ENCODE peak calls at places on chromosomes 11 and 22, in nine cellular contexts. R is lower lobe of right lung, D is IMR-90, K is testis, S is cardiac muscle cell, J is heart right ventricle, T is fibroblast of lung, H is body of pancreas, Q is hepatocyte. O is an unnamed sample.

GRCh38 chr11:96045622-96046456 is 121.9 kb upstream of the MTMR2 start:
- DNase-seq in R (no peak), D (peak; percentile 63), K (peak; percentile 46), S (peak; percentile 88), J (peak; percentile 23), T (peak; percentile 69), H (peak; percentile 50), Q (peak; percentile 74), O (no peak)

GRCh38 chr11:125110506-125110905 is 920 bp downstream of the TMEM218 start:
- DNase-seq in R (no peak), D (no peak), K (no peak), S (no peak), J (no peak), T (no peak), H (no peak), Q (no peak), O (no peak)

GRCh38 chr11:61571869-61572268 is 9.0 kb downstream of the SYT7 start:
- DNase-seq in R (no peak), D (no peak), K (no peak), S (no peak), J (no peak), T (no peak), H (no peak), Q (no peak), O (no peak)

GRCh38 chr22:44329179-44329796 is 16.5 kb upstream of the SHISAL1 start:
- DNase-seq in R (no peak), D (peak; percentile 27), K (no peak), S (no peak), J (no peak), T (no peak), H (no peak), Q (no peak), O (peak; percentile 46)

GRCh38 chr22:48112687-48113521 is 1350.5 kb downstream of the TBC1D22A start:
- DNase-seq in R (no peak), D (no peak), K (no peak), S (no peak), J (no peak), T (no peak), H (no peak), Q (no peak), O (no peak)

GRCh38 chr11:87356428-87356827 is 318.7 kb downstream of the TMEM135 start:
- DNase-seq in R (no peak), D (no peak), K (no peak), S (no peak), J (no peak), T (no peak), H (no peak), Q (no peak), O (no peak)

GRCh38 chr22:19782533-19782932 is 22.0 kb downstream of the TBX1 start:
- DNase-seq in R (no peak), D (no peak), K (no peak), S (no peak), J (no peak), T (no peak), H (no peak), Q (no peak), O (no peak)

GRCh38 chr11:17343907-17344306 is 7.7 kb upstream of the NCR3LG1 start:
- DNase-seq in R (no peak), D (peak; percentile 87), K (no peak), S (peak; percentile 85), J (no peak), T (peak; percentile 81), H (no peak), Q (peak; percentile 31), O (no peak)

GRCh38 chr11:133082453-133082781 is 449.9 kb downstream of the OPCML start:
- DNase-seq in R (peak; percentile 60), D (no peak), K (peak; percentile 66), S (peak; percentile 7), J (peak; percentile 35), T (no peak), H (peak; percentile 44), Q (peak; percentile 76), O (peak; percentile 67)

GRCh38 chr11:119795231-119795630 is 66.2 kb upstream of the NECTIN1 start:
- DNase-seq in R (no peak), D (peak; percentile 77), K (no peak), S (peak; percentile 68), J (no peak), T (peak; percentile 5), H (no peak), Q (peak; percentile 69), O (no peak)

GRCh38 chr11:116309446-116309845 is 463.3 kb downstream of the BUD13 start:
- DNase-seq in R (no peak), D (no peak), K (no peak), S (no peak), J (no peak), T (no peak), H (no peak), Q (no peak), O (no peak)

GRCh38 chr11:73566422-73566821 is 31.5 kb downstream of the FAM168A start:
- DNase-seq in R (no peak), D (peak; percentile 59), K (no peak), S (peak; percentile 11), J (no peak), T (no peak), H (no peak), Q (no peak), O (no peak)

GRCh38 chr11:17822021-17822781 is 87.6 kb downstream of the KCNC1 start:
- DNase-seq in R (no peak), D (peak; percentile 82), K (no peak), S (peak; percentile 83), J (no peak), T (peak; percentile 90), H (no peak), Q (peak; percentile 18), O (no peak)

GRCh38 chr22:38834991-38835390 is 8.8 kb downstream of the NPTXR start:
- DNase-seq in R (peak; percentile 14), D (no peak), K (no peak), S (no peak), J (no peak), T (no peak), H (peak; percentile 15), Q (no peak), O (no peak)

GRCh38 chr11:30328676-30329075 is 5.8 kb downstream of the ARL14EP start:
- DNase-seq in R (no peak), D (peak; percentile 31), K (no peak), S (peak; percentile 23), J (no peak), T (no peak), H (no peak), Q (no peak), O (no peak)

GRCh38 chr11:30326114-30326783 is 3.3 kb downstream of the ARL14EP start:
- DNase-seq in R (no peak), D (peak; percentile 66), K (no peak), S (no peak), J (no peak), T (no peak), H (no peak), Q (no peak), O (no peak)

GRCh38 chr11:30333405-30333804 is 10.5 kb downstream of the ARL14EP start:
- DNase-seq in R (no peak), D (no peak), K (no peak), S (no peak), J (no peak), T (no peak), H (no peak), Q (peak; percentile 36), O (no peak)

GRCh38 chr11:30326911-30327310 is 4.0 kb downstream of the ARL14EP start:
- DNase-seq in R (no peak), D (no peak), K (no peak), S (no peak), J (no peak), T (no peak), H (no peak), Q (no peak), O (no peak)

GRCh38 chr11:30329150-30329940 is 6.4 kb downstream of the ARL14EP start:
- DNase-seq in R (no peak), D (no peak), K (no peak), S (no peak), J (no peak), T (no peak), H (no peak), Q (no peak), O (no peak)
- H3K27ac ChIP-seq in R (no peak overlapping the region), D (no peak overlapping the region), K (no peak overlapping the region), S (no peak overlapping the region), J (no peak overlapping the region), T (no peak overlapping the region), H (no peak overlapping the region), Q (no peak overlapping the region), O (no peak overlapping the region)

GRCh38 chr11:47105541-47105940 is 71.1 kb downstream of the ARFGAP2 start:
- DNase-seq in R (no peak), D (no peak), K (no peak), S (no peak), J (no peak), T (no peak), H (no peak), Q (no peak), O (no peak)
- TF ChIP-seq CTCF in R (no peak), D (no peak), K (no peak), S (no peak), J (no peak), T (no peak), H (no peak), Q (no peak), O (no peak)

DNA sequence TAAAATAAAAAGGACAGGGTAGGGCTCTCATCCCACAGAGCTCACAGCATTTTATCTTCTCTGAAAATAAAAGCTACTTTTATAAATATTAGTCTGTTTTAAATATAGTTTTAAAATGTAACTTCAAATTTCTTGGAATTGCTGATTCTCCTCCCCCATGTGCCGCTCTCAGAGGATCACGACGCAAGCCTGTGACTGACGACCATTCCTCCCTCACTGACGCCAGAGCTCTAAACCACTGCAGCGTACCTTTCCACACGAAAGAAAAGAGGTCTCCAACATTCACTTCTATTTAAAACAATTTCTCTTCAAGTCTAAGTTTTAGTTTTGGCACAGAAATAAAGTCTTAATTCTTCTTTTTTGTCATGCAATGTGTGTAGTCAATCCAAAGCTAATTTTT is 9.3 kb downstream of the TOLLIP start:
- DNase-seq in R (no peak), D (no peak), K (peak; percentile 59), S (no peak), J (no peak), T (no peak), H (no peak), Q (no peak), O (no peak)
- H3K27ac ChIP-seq in R (no peak overlapping the region), D (no peak overlapping the region), K (peak overlapping the region; percentile 27), S (no peak overlapping the region), J (no peak overlapping the region), T (no peak overlapping the region), H (peak overlapping the region; percentile 72), Q (peak overlapping the region; percentile 39), O (no peak overlapping the region)

GRCh38 chr11:22780914-22781593 is 48.5 kb downstream of the SVIP start:
- DNase-seq in R (no peak), D (no peak), K (no peak), S (no peak), J (no peak), T (no peak), H (no peak), Q (no peak), O (peak; percentile 40)

GRCh38 chr11:22779850-22780249 is 49.8 kb downstream of the SVIP start:
- DNase-seq in R (no peak), D (no peak), K (no peak), S (no peak), J (no peak), T (no peak), H (no peak), Q (no peak), O (no peak)

GRCh38 chr11:22774716-22775115 is 54.9 kb downstream of the SVIP start:
- DNase-seq in R (no peak), D (no peak), K (no peak), S (no peak), J (no peak), T (no peak), H (no peak), Q (no peak), O (no peak)

GRCh38 chr11:22775248-22775647 is 54.4 kb downstream of the SVIP start:
- DNase-seq in R (no peak), D (no peak), K (no peak), S (no peak), J (no peak), T (no peak), H (no peak), Q (no peak), O (no peak)

GRCh38 chr11:22778642-22779041 is 51.0 kb downstream of the SVIP start:
- DNase-seq in R (no peak), D (no peak), K (no peak), S (no peak), J (no peak), T (no peak), H (no peak), Q (peak; percentile 9), O (no peak)
- TF ChIP-seq CTCF in R (no peak), D (no peak), K (no peak), S (no peak), J (no peak), T (no peak), H (peak; percentile 20), Q (peak; percentile 19), O (no peak)

O was measured in WERI-Rb-1.